ENCODE peak calls at places on chromosomes 4 and X, in four cellular contexts. T is WTC11, O is NCI-H460, E is activated gamma-delta T cell treated with Interleukin-2 at 50 U/mL for 16 hours. M is an unnamed sample.

GRCh38 chrX:20971250-20971649 is 403.0 kb upstream of the CNKSR2 start:
- DNase-seq in O (no peak), E (no peak), T (no peak), M (no peak)

GRCh38 chr4:122758033-122758432 is 25.5 kb downstream of the BBS12 start:
- DNase-seq in O (peak), E (no peak), T (no peak), M (no peak)

GRCh38 chr4:99536148-99536728 is 25.4 kb downstream of the C4orf17 start:
- DNase-seq in E (no peak), T (no peak), O (no peak), M (no peak)

GRCh38 chr4:7824218-7824617 is 115.4 kb downstream of the AFAP1 start:
- DNase-seq in O (no peak), E (no peak), T (no peak), M (no peak)

GRCh38 chrX:42531431-42531830 is 246.5 kb downstream of the PPP1R2C start:
- DNase-seq in T (no peak), E (no peak), O (no peak), M (no peak)

GRCh38 chrX:316351-317325 is 2.0 kb downstream of the GTPBP6 start:
- DNase-seq in T (no peak), O (no peak), E (no peak), M (no peak)

GRCh38 chr4:173288698-173289350 is 45.3 kb downstream of the HMGB2 start:
- DNase-seq in O (no peak), E (no peak), T (no peak), M (no peak)

GRCh38 chr4:115126487-115126886 is 13.1 kb upstream of the NDST4 start:
- DNase-seq in T (peak), O (no peak), E (no peak), M (no peak)

GRCh38 chr4:145823743-145824142 is 114.9 kb downstream of the ZNF827 start:
- DNase-seq in O (no peak), E (no peak), T (no peak), M (no peak)

GRCh38 chr4:128471576-128471975 is 184.0 kb upstream of the PGRMC2 start:
- DNase-seq in E (no peak), T (no peak), O (no peak), M (no peak)

GRCh38 chrX:78375894-78376293 is 48.5 kb upstream of the CYSLTR1 start:
- DNase-seq in E (no peak), O (no peak), T (no peak), M (no peak)

GRCh38 chr4:186067757-186068385 is 1.1 kb upstream of the TLR3 start:
- DNase-seq in T (peak), E (peak), O (peak), M (peak)

GRCh38 chr4:174222266-174222872 is 61.1 kb downstream of the FBXO8 start:
- DNase-seq in E (no peak), O (peak), T (no peak), M (no peak)

GRCh38 chr4:87461281-87461700 is 38.9 kb downstream of the NUDT9 start:
- DNase-seq in E (no peak), T (no peak), O (no peak), M (no peak)

GRCh38 chr4:183887351-183887750 is 17.8 kb upstream of the STOX2 start:
- DNase-seq in E (no peak), O (no peak), T (no peak), M (no peak)

GRCh38 chr4:158945529-158946108 is 157.3 kb upstream of the RAPGEF2 start:
- DNase-seq in E (no peak), O (no peak), T (no peak), M (no peak)

GRCh38 chrX:40996886-40997530 is 88.2 kb upstream of the USP9X start:
- DNase-seq in T (no peak), E (no peak), O (peak), M (peak)

GRCh38 chr4:121096629-121097028 is 24.3 kb upstream of the NDNF start:
- DNase-seq in O (peak), E (no peak), T (no peak), M (no peak)

GRCh38 chr4:4518747-4519146 is 23.1 kb downstream of the STX18 start:
- DNase-seq in T (no peak), O (no peak), E (no peak), M (no peak)

GRCh38 chr4:112361181-112361791 is 64.1 kb downstream of the ALPK1 start:
- DNase-seq in T (peak), O (no peak), E (no peak), M (peak)

GRCh38 chr4:125445525-125445924 is 130.8 kb downstream of the FAT4 start:
- DNase-seq in T (no peak), E (no peak), O (no peak), M (no peak)

GRCh38 chrX:66717926-66718325 is 79.0 kb upstream of the EDA2R start:
- DNase-seq in E (no peak), T (no peak), O (no peak), M (no peak)

GRCh38 chrX:136694491-136695087 is 46.6 kb downstream of the CD40LG start:
- DNase-seq in O (peak), T (no peak), E (no peak), M (peak)

GRCh38 chr4:148203056-148203898 is 238.9 kb downstream of the NR3C2 start:
- DNase-seq in O (no peak), E (no peak), T (peak), M (no peak)

GRCh38 chr4:127781303-127782024 is 658 bp upstream of the HSPA4L start:
- DNase-seq in T (no peak), E (no peak), O (no peak), M (no peak)

GRCh38 chr4:166318810-166319525 is 445.9 kb downstream of the TLL1 start:
- DNase-seq in O (no peak), T (no peak), E (no peak), M (no peak)

GRCh38 chr4:1656986-1657385 is 27.1 kb downstream of the FAM53A start:
- DNase-seq in O (no peak), T (no peak), E (no peak), M (no peak)

GRCh38 chr4:89420507-89420906 is 112.9 kb upstream of the GPRIN3 start:
- DNase-seq in O (no peak), E (no peak), T (no peak), M (no peak)

GRCh38 chrX:155334486-155335316 is at the start of gene CLIC2:
- DNase-seq in T (no peak), E (no peak), O (peak), M (no peak)